ENCODE peak calls at places on chromosomes 1 and 21, in seven cellular contexts. F is MCF 10A, S is lung, D is fibroblast of the aortic adventitia, V is neural crest cell, K is cardiac fibroblast, L is thoracic aorta. J is an unnamed sample.

GRCh38 chr1:151568626-151569088 is 28.5 kb downstream of the TUFT1 start:
- DNase-seq in F (peak), S (no peak), D (no peak), V (no peak), K (no peak), L (no peak), J (no peak)

GRCh38 chr1:162070825-162071224 is 1.3 kb downstream of the NOS1AP start:
- DNase-seq in F (peak), S (no peak), D (no peak), V (no peak), K (no peak), L (no peak), J (no peak)

GRCh38 chr1:246769306-246769705 is 45.1 kb downstream of the SCCPDH start:
- DNase-seq in F (peak), S (no peak), D (peak), V (no peak), K (peak), L (no peak), J (peak)

GRCh38 chr1:113930499-113931161 is 1.5 kb downstream of the HIPK1 start:
- DNase-seq in F (peak), S (no peak), D (peak), V (no peak), K (peak), L (no peak), J (peak)

GRCh38 chr21:16633851-16634521 is 878.9 kb upstream of the CXADR start:
- DNase-seq in F (no peak), S (no peak), D (peak), V (no peak), K (peak), L (no peak), J (peak)

GRCh38 chr1:112536561-112536960 is 27.8 kb downstream of the WNT2B start:
- DNase-seq in F (no peak), S (no peak), D (peak), V (no peak), K (peak), L (no peak), J (peak)

GRCh38 chr1:15681346-15682290 is 2.5 kb upstream of the PLEKHM2 start:
- DNase-seq in F (no peak), S (no peak), D (no peak), V (no peak), K (no peak), L (no peak), J (no peak)

GRCh38 chr1:7478797-7479499 is 292.1 kb upstream of the VAMP3 start:
- DNase-seq in F (no peak), S (peak), D (peak), V (no peak), K (peak), L (no peak), J (peak)

GRCh38 chr1:12255918-12256317 is 26.1 kb downstream of the VPS13D start:
- DNase-seq in F (no peak), S (no peak), D (peak), V (no peak), K (no peak), L (no peak), J (peak)

GRCh38 chr21:45575304-45575992 is 33.2 kb upstream of the SLC19A1 start:
- DNase-seq in F (no peak), S (no peak), D (no peak), V (no peak), K (no peak), L (no peak), J (no peak)

GRCh38 chr1:2556277-2557145 is at the start of gene TNFRSF14:
- DNase-seq in F (peak), S (no peak), D (peak), V (no peak), K (peak), L (no peak), J (peak)

GRCh38 chr1:19163261-19163660 is 46.8 kb downstream of the UBR4 start:
- DNase-seq in F (peak), S (no peak), D (peak), V (no peak), K (peak), L (no peak), J (peak)

GRCh38 chr1:24427469-24427862 is 11.9 kb downstream of the NIPAL3 start:
- DNase-seq in F (no peak), S (no peak), D (no peak), V (no peak), K (no peak), L (no peak), J (no peak)

GRCh38 chr21:44312089-44312488 is 12.2 kb downstream of the PFKL start:
- DNase-seq in F (no peak), S (no peak), D (no peak), V (no peak), K (no peak), L (no peak), J (no peak)

GRCh38 chr1:234611799-234612351 is 1.9 kb upstream of the IRF2BP2 start:
- DNase-seq in F (peak), S (no peak), D (no peak), V (no peak), K (peak), L (no peak), J (no peak)

GRCh38 chr1:232560940-232561339 is 69.0 kb downstream of the SIPA1L2 start:
- DNase-seq in F (no peak), S (no peak), D (no peak), V (no peak), K (no peak), L (no peak), J (no peak)

GRCh38 chr1:168005544-168005943 is 68.7 kb upstream of the MPC2 start:
- DNase-seq in F (no peak), S (no peak), D (no peak), V (no peak), K (no peak), L (no peak), J (no peak)

GRCh38 chr1:222582099-222582774 is 7.5 kb downstream of the TAF1A start:
- DNase-seq in F (peak), S (no peak), D (peak), V (no peak), K (peak), L (no peak), J (peak)

GRCh38 chr1:225424562-225425210 is 3.2 kb downstream of the LBR start:
- DNase-seq in F (peak), S (no peak), D (peak), V (no peak), K (no peak), L (no peak), J (peak)

GRCh38 chr1:229326601-229327000 is 16.2 kb downstream of the CCSAP start:
- DNase-seq in F (no peak), S (no peak), D (no peak), V (no peak), K (no peak), L (no peak), J (no peak)

GRCh38 chr1:41394405-41394804 is 33.2 kb downstream of the FOXO6 start:
- DNase-seq in F (no peak), S (no peak), D (no peak), V (no peak), K (no peak), L (no peak), J (no peak)

GRCh38 chr1:172827841-172828240 is 168.9 kb downstream of the FASLG start:
- DNase-seq in F (no peak), S (no peak), D (no peak), V (no peak), K (no peak), L (no peak), J (no peak)

GRCh38 chr1:91651671-91652071 is 151.0 kb downstream of the CDC7 start:
- DNase-seq in F (peak), S (peak), D (peak), V (no peak), K (peak), L (peak), J (peak)

GRCh38 chr1:116944613-116945012 is 34.9 kb downstream of the PTGFRN start:
- DNase-seq in F (no peak), S (no peak), D (no peak), V (no peak), K (no peak), L (no peak), J (no peak)

DNA sequence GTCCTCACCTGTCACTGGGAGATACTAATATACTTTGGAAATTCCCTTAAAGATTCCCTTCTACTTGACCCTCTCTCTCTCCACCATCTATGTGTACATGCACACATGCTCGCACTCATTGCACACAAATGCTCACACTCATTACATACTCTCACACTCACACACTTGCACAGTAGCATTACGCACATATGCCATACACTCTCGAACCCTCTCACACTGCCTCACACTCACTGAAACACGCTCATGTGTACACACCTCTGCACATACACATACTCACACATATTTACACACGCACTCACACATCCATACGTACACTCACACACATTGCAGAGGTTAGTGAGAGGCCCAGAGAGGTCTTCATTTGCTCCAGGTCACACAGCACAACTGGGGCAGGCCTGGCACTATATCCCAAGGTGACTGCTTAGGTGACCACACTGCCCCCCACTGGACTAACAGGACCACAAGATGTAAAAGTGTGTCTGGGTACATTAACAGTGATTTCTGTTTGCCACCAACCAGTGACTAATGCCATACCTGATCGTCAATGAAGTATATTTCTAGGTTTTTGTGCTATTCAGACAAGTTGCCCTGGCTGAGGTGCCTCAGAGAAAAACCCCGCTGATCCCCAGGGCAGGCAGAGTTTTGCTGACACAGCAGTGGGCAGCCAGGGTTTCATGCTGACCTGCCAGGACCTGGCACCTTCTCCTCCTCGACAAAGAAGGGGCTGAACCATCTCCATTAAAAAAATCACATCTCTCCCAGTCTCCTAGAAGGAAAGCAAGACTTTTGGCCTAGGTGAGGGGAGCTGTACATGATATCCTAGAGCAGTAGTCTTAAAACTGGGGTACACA is 28.5 kb upstream of the CAMK1G start:
- DNase-seq in F (no peak), S (no peak), D (no peak), V (no peak), K (no peak), L (no peak), J (no peak)
- TF ChIP-seq CTCF in F (peak), S (no peak), D (no peak), V (no peak), K (no peak), L (no peak), J (no peak)

GRCh38 chr21:42520628-42521253 is 7.1 kb downstream of the SLC37A1 start:
- DNase-seq in F (no peak), S (no peak), D (no peak), V (peak), K (no peak), L (no peak), J (peak)
- TF ChIP-seq CTCF in F (no peak), S (no peak), D (peak), V (peak), K (peak), L (no peak), J (peak)

GRCh38 chr1:154988053-154988954 is 5.1 kb upstream of the LENEP start:
- DNase-seq in F (no peak), S (no peak), D (no peak), V (no peak), K (no peak), L (no peak), J (no peak)
- TF ChIP-seq CTCF in F (no peak), S (no peak), D (no peak), V (no peak), K (no peak), L (no peak), J (no peak)

GRCh38 chr21:38170705-38171682 is 85.8 kb upstream of the KCNJ15 start:
- DNase-seq in F (peak), S (no peak), D (peak), V (no peak), K (peak), L (no peak), J (peak)
- TF ChIP-seq CTCF in F (peak), S (no peak), D (peak), V (no peak), K (peak), L (no peak), J (peak)

DNA sequence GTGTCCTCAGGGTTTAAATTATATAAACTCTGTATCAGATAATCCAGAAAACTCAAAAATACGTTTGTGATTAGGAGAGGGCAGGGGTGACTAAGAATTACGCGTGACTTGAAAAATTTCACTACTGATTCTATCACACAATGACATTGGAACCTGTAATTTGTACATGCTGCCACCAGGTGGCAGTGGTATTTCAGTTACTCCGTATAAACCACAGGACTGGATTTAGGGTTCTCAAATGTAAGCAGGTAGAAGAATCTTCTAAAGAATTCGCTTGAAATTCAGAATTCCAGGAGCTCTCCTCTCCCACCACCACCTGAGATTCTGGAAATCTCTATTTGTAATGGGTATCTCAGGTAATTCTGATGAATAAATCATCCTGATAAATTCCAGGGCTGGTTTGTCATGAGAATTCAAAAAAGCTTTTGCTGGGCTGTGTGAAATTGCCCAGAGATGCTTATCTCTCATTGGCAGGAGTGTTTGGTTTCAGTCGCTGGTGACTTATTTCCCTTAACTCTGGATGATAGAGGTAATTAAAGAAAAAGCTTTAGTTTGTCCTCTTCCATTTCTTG is 1.7 kb upstream of the KRTAP7-1 start:
- DNase-seq in F (peak), S (no peak), D (no peak), V (peak), K (peak), L (no peak), J (peak)
- TF ChIP-seq CTCF in F (peak), S (no peak), D (peak), V (peak), K (peak), L (peak), J (peak)

GRCh38 chr1:196147530-196147929 is 460.7 kb downstream of the KCNT2 start:
- DNase-seq in F (no peak), S (no peak), D (no peak), V (no peak), K (no peak), L (no peak), J (no peak)

GRCh38 chr1:196144588-196144987 is 463.7 kb downstream of the KCNT2 start:
- DNase-seq in F (no peak), S (no peak), D (no peak), V (no peak), K (no peak), L (no peak), J (no peak)

GRCh38 chr1:196148367-196148970 is 459.8 kb downstream of the KCNT2 start:
- DNase-seq in F (peak), S (no peak), D (peak), V (no peak), K (peak), L (no peak), J (peak)

GRCh38 chr1:196142111-196142510 is 466.1 kb downstream of the KCNT2 start:
- DNase-seq in F (no peak), S (no peak), D (no peak), V (no peak), K (no peak), L (no peak), J (no peak)

GRCh38 chr1:196143602-196144342 is 464.5 kb downstream of the KCNT2 start:
- DNase-seq in F (no peak), S (no peak), D (no peak), V (no peak), K (no peak), L (no peak), J (no peak)
- TF ChIP-seq CTCF in F (no peak), S (no peak), D (no peak), V (peak), K (no peak), L (no peak), J (peak)

DNA sequence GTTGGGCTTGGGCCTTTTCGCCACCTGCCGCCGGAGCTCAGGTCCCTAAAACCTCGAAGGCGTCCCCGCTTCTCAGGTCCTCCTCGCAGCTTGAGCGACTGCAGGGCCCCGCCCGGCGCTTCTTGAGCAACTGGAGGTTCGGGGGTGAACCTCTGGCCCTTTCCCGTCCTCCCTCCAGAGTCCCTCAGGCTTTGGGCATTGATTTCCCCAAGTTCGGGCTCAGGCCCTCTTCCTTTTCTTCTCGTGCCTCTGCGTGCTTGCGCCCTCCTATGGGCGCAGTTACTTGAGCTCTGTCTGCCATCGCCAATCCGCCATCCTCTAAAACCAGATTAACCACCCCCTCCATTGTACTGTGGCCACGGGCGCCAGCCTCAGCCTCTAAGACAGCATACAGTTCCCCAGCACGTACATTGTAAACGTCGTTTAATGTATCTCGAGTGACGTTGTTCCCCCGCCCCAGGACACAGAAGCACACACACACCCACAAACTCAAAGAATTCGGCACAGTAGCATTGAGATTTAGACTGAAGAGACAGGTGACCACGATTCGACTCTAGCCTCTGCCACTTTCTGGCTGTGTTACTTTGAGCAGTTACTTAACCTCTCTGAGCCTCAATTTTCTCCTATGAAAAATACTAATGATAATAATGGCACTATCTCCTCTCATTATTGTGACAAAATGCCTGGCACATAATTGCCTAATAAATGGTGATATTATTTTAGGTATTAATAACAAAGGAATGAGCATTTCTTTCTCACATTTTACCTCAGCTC is 22.6 kb downstream of the BTG2 start:
- DNase-seq in F (peak), S (no peak), D (peak), V (peak), K (peak), L (no peak), J (peak)
- TF ChIP-seq CTCF in F (peak), S (peak), D (peak), V (peak), K (peak), L (peak), J (peak)